ENCODE peak calls at places on chromosomes 5 and 9, in seven cellular contexts. Q is Peyer's patch, W is astrocyte of the spinal cord, K is stomach, G is cardiac fibroblast, A is GM23338, H is mammary epithelial cell. E is an unnamed sample.

GRCh38 chr9:133478851-133479711 is at the start of gene SLC2A6:
- DNase-seq in H (peak), G (peak), A (peak), W (peak), K (peak), Q (peak), E (peak)

GRCh38 chr9:86519216-86519615 is 165.0 kb upstream of the TUT7 start:
- DNase-seq in Q (no peak), W (no peak), K (no peak), A (no peak), G (no peak), H (no peak), E (no peak)

GRCh38 chr9:37486616-37487544 is 1.1 kb downstream of the POLR1E start:
- DNase-seq in Q (no peak), W (peak), H (peak), A (no peak), G (peak), K (no peak), E (no peak)

GRCh38 chr5:82388186-82388585 is 110.0 kb upstream of the RPS23 start:
- DNase-seq in A (no peak), G (peak), Q (no peak), H (no peak), W (peak), K (no peak), E (no peak)

GRCh38 chr5:75640395-75640794 is 29.1 kb downstream of the ANKDD1B start:
- DNase-seq in H (peak), G (peak), K (no peak), A (no peak), Q (no peak), W (peak), E (no peak)

GRCh38 chr9:112242147-112242804 is 67.2 kb upstream of the SUSD1 start:
- DNase-seq in Q (no peak), G (no peak), A (no peak), W (no peak), K (no peak), H (no peak), E (no peak)

GRCh38 chr9:83285836-83286235 is 222.9 kb upstream of the RASEF start:
- DNase-seq in H (no peak), G (no peak), A (no peak), Q (no peak), K (no peak), W (no peak), E (no peak)

GRCh38 chr5:90612930-90613329 is 54.3 kb downstream of the ADGRV1 start:
- DNase-seq in H (no peak), K (no peak), W (no peak), G (no peak), Q (no peak), A (no peak), E (no peak)

GRCh38 chr9:93133641-93134017 is 422 bp downstream of the NINJ1 start:
- DNase-seq in Q (peak), H (peak), W (peak), G (peak), A (peak), K (peak), E (peak)

GRCh38 chr5:181205735-181206401 is 872 bp upstream of the TRIM7 start:
- DNase-seq in A (no peak), W (no peak), H (no peak), G (no peak), Q (no peak), K (no peak), E (no peak)

DNA sequence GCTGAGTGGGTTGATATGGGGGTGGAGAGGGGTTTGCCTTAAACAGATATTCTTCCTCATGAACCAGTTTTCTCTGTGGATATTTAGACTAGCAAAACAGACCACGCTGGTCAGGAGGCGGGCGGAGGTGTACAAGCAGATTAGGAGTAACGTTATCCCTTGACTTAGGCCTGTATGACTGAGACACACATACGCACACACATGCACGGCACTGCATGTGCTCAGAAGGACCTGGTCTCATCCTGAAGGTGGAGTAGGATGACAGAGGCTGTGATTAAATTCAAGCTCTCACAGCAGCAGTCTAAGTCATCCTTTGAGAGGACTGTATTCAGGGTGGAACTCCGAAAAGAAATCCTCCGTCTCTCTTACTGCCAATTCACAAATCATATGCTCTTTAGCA is 209.7 kb downstream of the DIRAS2 start:
- DNase-seq in G (no peak), W (no peak), Q (no peak), A (no peak), K (no peak), H (no peak), E (no peak)
- H3K4me3 ChIP-seq in G (no peak), W (peak), Q (no peak), A (peak), K (no peak), H (no peak), E (no peak)

DNA sequence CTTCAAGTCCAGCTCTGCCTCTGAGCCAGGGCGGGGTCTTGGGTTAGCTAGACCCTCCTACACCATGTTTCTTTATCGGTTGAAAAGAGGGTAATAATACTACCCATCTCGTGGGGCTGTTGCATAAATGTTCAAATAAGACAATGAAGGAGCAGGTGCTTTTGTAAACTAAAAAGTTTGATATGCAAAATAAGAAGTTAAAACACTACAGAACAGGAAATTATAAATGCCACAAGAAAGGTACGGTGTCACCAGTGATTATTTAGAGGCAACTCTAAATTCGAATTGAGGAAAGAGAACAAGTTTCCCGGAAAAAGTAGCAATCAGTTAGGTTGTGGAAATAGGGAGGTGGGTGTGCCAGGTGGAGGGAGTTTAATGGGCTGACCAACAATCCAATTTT is 2.4 kb upstream of the PHF19 start:
- DNase-seq in A (no peak), G (no peak), W (no peak), H (no peak), K (no peak), Q (no peak), E (no peak)
- H3K4me3 ChIP-seq in A (no peak), G (no peak), W (no peak), H (no peak), K (no peak), Q (no peak), E (no peak)

GRCh38 chr9:109883623-109884022 is 103.6 kb downstream of the PALM2AKAP2 start:
- DNase-seq in H (no peak), Q (no peak), G (no peak), K (no peak), A (no peak), W (no peak), E (no peak)

GRCh38 chr9:109875495-109875894 is 95.5 kb downstream of the PALM2AKAP2 start:
- DNase-seq in W (no peak), K (no peak), G (no peak), Q (no peak), H (no peak), A (no peak), E (no peak)

GRCh38 chr9:109886050-109886449 is 106.1 kb downstream of the PALM2AKAP2 start:
- DNase-seq in K (no peak), A (no peak), Q (no peak), H (no peak), G (peak), W (no peak), E (no peak)

GRCh38 chr9:109880276-109881169 is 100.5 kb downstream of the PALM2AKAP2 start:
- DNase-seq in A (peak), K (no peak), G (peak), Q (peak), W (peak), H (peak), E (no peak)
- H3K4me3 ChIP-seq in A (no peak), K (no peak), G (no peak), Q (no peak), W (no peak), H (no peak), E (no peak)

GRCh38 chr9:128675382-128675781 is 13.6 kb upstream of the SET start:
- DNase-seq in A (no peak), K (no peak), G (no peak), Q (no peak), H (no peak), W (no peak), E (no peak)

GRCh38 chr9:128683340-128684064 is 5.5 kb upstream of the SET start:
- DNase-seq in H (peak), G (peak), W (peak), Q (peak), K (peak), A (peak), E (peak)

DNA sequence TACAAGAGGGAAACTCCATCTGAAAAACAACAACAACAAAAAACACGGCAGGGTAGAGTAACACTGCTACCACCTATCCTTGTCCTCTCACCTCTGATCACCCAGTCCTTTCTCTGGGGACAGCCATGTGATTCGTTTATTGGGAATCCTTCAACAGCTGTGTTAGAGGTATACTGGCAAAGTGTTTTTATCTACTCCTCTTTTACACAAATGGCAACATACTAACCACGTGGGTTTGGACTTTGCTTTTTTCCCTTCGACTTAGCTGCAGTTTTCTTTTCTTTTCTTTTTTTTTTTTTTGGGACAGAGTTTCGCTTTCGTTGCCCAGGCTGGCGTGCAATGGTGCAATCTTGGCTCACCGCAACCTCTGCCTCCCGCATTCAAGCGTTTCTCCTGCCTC is 11.2 kb upstream of the SET start:
- DNase-seq in W (no peak), Q (no peak), H (no peak), K (no peak), G (no peak), A (no peak), E (no peak)
- H3K4me3 ChIP-seq in W (no peak), Q (no peak), H (no peak), K (no peak), G (no peak), A (no peak), E (no peak)